ENCODE peak calls at places on chromosomes 1 and 21, in four cellular contexts. O, C, L and F are unnamed samples.

GRCh38 chr1:16628361-16629111 is 15.2 kb upstream of the NBPF1 start:
- DNase-seq in O (no peak), C (peak), L (peak), F (no peak)

GRCh38 chr1:67213948-67214347 is 47.7 kb downstream of the IL23R start:
- DNase-seq in O (no peak), C (no peak), L (no peak), F (no peak)

GRCh38 chr1:119686661-119687060 is 25.1 kb upstream of the PHGDH start:
- DNase-seq in O (no peak), C (peak), L (no peak), F (no peak)

GRCh38 chr1:40394456-40395172 is 21.1 kb downstream of the SMAP2 start:
- DNase-seq in O (no peak), C (no peak), L (no peak), F (peak)

GRCh38 chr1:14443164-14443787 is 155.2 kb upstream of the KAZN start:
- DNase-seq in O (no peak), C (no peak), L (no peak), F (no peak)

GRCh38 chr1:41515131-41515678 is 30.7 kb upstream of the EDN2 start:
- DNase-seq in O (no peak), C (peak), L (no peak), F (no peak)

GRCh38 chr1:182292193-182292741 is 99.3 kb downstream of the GLUL start:
- DNase-seq in O (no peak), C (no peak), L (no peak), F (no peak)

GRCh38 chr1:96374076-96374762 is 347.4 kb upstream of the PTBP2 start:
- DNase-seq in O (no peak), C (no peak), L (no peak), F (no peak)

GRCh38 chr1:177817969-177818872 is 151.6 kb downstream of the SEC16B start:
- DNase-seq in O (no peak), C (no peak), L (no peak), F (no peak)

GRCh38 chr1:178704833-178705232 is 20.2 kb upstream of the RALGPS2 start:
- DNase-seq in O (no peak), C (no peak), L (no peak), F (no peak)

GRCh38 chr1:44740179-44740617 is 561 bp downstream of the KIF2C start:
- DNase-seq in O (no peak), C (no peak), L (no peak), F (no peak)

GRCh38 chr1:35062518-35063196 is 16.5 kb upstream of the ZMYM1 start:
- DNase-seq in O (no peak), C (no peak), L (no peak), F (no peak)

GRCh38 chr1:244731651-244732050 is 78.7 kb downstream of the DESI2 start:
- DNase-seq in O (no peak), C (no peak), L (no peak), F (no peak)

GRCh38 chr1:15899266-15899665 is 51.8 kb downstream of the SPEN start:
- DNase-seq in O (no peak), C (no peak), L (no peak), F (no peak)

GRCh38 chr21:15732290-15732995 is 2.7 kb downstream of the USP25 start:
- DNase-seq in O (no peak), C (peak), L (no peak), F (peak)

GRCh38 chr1:6073480-6074053 is 27.9 kb downstream of the KCNAB2 start:
- DNase-seq in O (no peak), C (no peak), L (no peak), F (no peak)

GRCh38 chr1:230702934-230703678 is 10.8 kb downstream of the AGT start:
- DNase-seq in O (no peak), C (no peak), L (no peak), F (no peak)

GRCh38 chr1:237799762-237800474 is 90.8 kb downstream of the ZP4 start:
- DNase-seq in O (peak), C (peak), L (no peak), F (peak)

GRCh38 chr1:111963985-111964738 is 25.3 kb downstream of the KCND3 start:
- DNase-seq in O (no peak), C (no peak), L (no peak), F (no peak)

GRCh38 chr1:152630596-152630995 is 7.7 kb upstream of the LCE3A start:
- DNase-seq in O (no peak), C (no peak), L (no peak), F (no peak)

GRCh38 chr1:162276493-162276892 is 100.2 kb downstream of the SPATA46 start:
- DNase-seq in O (no peak), C (no peak), L (no peak), F (no peak)

GRCh38 chr21:45523411-45524101 is 18.7 kb downstream of the SLC19A1 start:
- DNase-seq in O (no peak), C (peak), L (peak), F (no peak)

GRCh38 chr1:204673909-204674701 is 11.4 kb downstream of the LRRN2 start:
- DNase-seq in O (no peak), C (peak), L (no peak), F (no peak)

GRCh38 chr1:19372136-19372514 is 60.0 kb downstream of the SLC66A1 start:
- DNase-seq in O (no peak), C (no peak), L (no peak), F (no peak)

GRCh38 chr1:152109231-152109997 is 5.8 kb downstream of the TCHH start:
- DNase-seq in O (no peak), C (no peak), L (no peak), F (no peak)

GRCh38 chr1:53087332-53088285 is 25.6 kb downstream of the PODN start:
- DNase-seq in O (no peak), C (peak), L (no peak), F (no peak)

GRCh38 chr21:35100351-35100771 is 51.3 kb upstream of the RUNX1 start:
- DNase-seq in O (no peak), C (no peak), L (no peak), F (no peak)

GRCh38 chr1:25246600-25247023 is 642 bp downstream of the RSRP1 start:
- DNase-seq in O (peak), C (peak), L (peak), F (peak)